ENCODE peak calls at places on chromosome 16, in five cellular contexts. U, D, W, R and N are unnamed samples.

GRCh38 chr16:19291459-19291858 is 5.9 kb downstream of the CLEC19A start:
- DNase-seq in U (no peak), R (no peak), D (no peak), W (no peak), N (peak)

GRCh38 chr16:88383401-88384221 is 852 bp downstream of the ZNF469 start:
- DNase-seq in U (no peak), D (no peak), R (no peak), W (no peak), N (peak)

GRCh38 chr16:88405325-88406060 is 22.7 kb downstream of the ZNF469 start:
- DNase-seq in D (no peak), W (no peak), R (no peak), U (no peak), N (no peak)

GRCh38 chr16:68719993-68720489 is 17.1 kb upstream of the CDH1 start:
- DNase-seq in U (peak), D (no peak), R (no peak), W (no peak), N (no peak)

GRCh38 chr16:116015-116414 is 22.5 kb downstream of the NPRL3 start:
- DNase-seq in W (no peak), D (no peak), U (no peak), R (no peak), N (no peak)

GRCh38 chr16:48852955-48853354 is 243.0 kb upstream of the N4BP1 start:
- DNase-seq in R (no peak), D (no peak), U (no peak), W (no peak), N (no peak)

GRCh38 chr16:11254913-11255736 is 879 bp downstream of the SOCS1 start:
- DNase-seq in D (peak), R (no peak), W (no peak), U (no peak), N (no peak)

GRCh38 chr16:87582221-87582965 is 19.9 kb upstream of the JPH3 start:
- DNase-seq in U (no peak), R (no peak), W (no peak), D (no peak), N (peak)

GRCh38 chr16:89737341-89738071 is 16.2 kb downstream of the ZNF276 start:
- DNase-seq in R (no peak), W (no peak), U (no peak), D (no peak), N (no peak)

GRCh38 chr16:79728048-79728922 is 127.7 kb upstream of the MAF start:
- DNase-seq in D (no peak), R (peak), W (no peak), U (no peak), N (no peak)

GRCh38 chr16:66008136-66008535 is 358.4 kb upstream of the CDH5 start:
- DNase-seq in R (no peak), W (no peak), U (no peak), D (no peak), N (no peak)

GRCh38 chr16:85838381-85838780 is 38.9 kb downstream of the COX4I1 start:
- DNase-seq in U (no peak), W (no peak), R (no peak), D (no peak), N (no peak)

GRCh38 chr16:54327609-54328008 is 41.0 kb upstream of the IRX3 start:
- DNase-seq in D (no peak), R (no peak), W (no peak), U (no peak), N (no peak)

GRCh38 chr16:31333686-31334649 is 21.0 kb upstream of the ITGAX start:
- DNase-seq in W (peak), R (no peak), D (peak), U (no peak), N (peak)
- TF ChIP-seq CREB1 in W (no peak), R (no peak), D (no peak), U (no peak), N (no peak)

GRCh38 chr16:1825864-1826690 is 548 bp downstream of the HAGH start:
- DNase-seq in R (no peak), W (peak), D (no peak), U (no peak), N (peak)
- H3K27ac ChIP-seq in R (no peak), W (peak), D (peak), U (no peak), N (no peak)

DNA sequence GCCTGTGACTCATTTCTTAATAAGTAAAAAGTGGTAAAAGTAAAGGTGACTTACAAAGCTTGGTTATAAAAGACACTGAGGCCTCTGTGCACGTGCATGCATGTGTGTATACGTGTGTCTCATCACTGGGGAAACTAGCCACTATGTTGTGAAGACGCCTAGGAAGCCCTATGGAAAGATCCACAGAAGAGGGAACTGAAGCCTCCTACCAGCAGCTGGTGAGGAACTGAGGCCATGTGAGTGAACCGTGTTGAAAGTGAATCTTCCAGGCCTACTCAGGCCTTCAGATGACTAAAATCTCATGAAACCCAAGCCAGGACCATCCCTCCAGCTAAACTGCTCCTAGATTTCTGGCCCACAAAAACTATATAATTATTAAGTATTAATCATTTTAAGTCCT is 23.7 kb downstream of the PHLPP2 start:
- DNase-seq in R (no peak), U (no peak), W (no peak), D (no peak), N (no peak)
- TF ChIP-seq CREB1 in R (no peak), U (no peak), W (no peak), D (no peak), N (no peak)

GRCh38 chr16:74984194-74984669 is 691 bp downstream of the WDR59 start:
- DNase-seq in U (no peak), R (no peak), D (no peak), W (peak), N (no peak)
- H3K27ac ChIP-seq in U (peak), R (peak), D (peak), W (peak), N (peak)

GRCh38 chr16:57791156-57791902 is 11.0 kb downstream of the KIFC3 start:
- DNase-seq in D (no peak), R (no peak), U (no peak), W (no peak), N (no peak)
- TF ChIP-seq CREB1 in D (no peak), R (no peak), U (no peak), W (no peak), N (no peak)

GRCh38 chr16:56319391-56319790 is 106.0 kb downstream of the AMFR start:
- DNase-seq in R (no peak), W (no peak), D (no peak), U (no peak), N (no peak)
- H3K27ac ChIP-seq in R (no peak), W (no peak), D (no peak), U (no peak), N (no peak)